ENCODE peak calls at places on chromosome 2, in five cellular contexts. E is pancreas, M is choroid plexus epithelial cell, Z is AG09309, G is fibroblast of lung. H is an unnamed sample.

GRCh38 chr2:190649798-190650390 is 1.0 kb downstream of the NAB1 start:
- DNase-seq in Z (no peak), G (peak), M (no peak), E (no peak), H (no peak)

GRCh38 chr2:203737360-203737759 is 30.9 kb downstream of the CD28 start:
- DNase-seq in Z (no peak), G (peak), M (no peak), E (no peak), H (no peak)

GRCh38 chr2:111661286-111661940 is 222.6 kb downstream of the ANAPC1 start:
- DNase-seq in M (no peak), E (no peak), G (no peak), Z (no peak), H (no peak)

GRCh38 chr2:9237831-9238230 is 31.2 kb downstream of the ASAP2 start:
- DNase-seq in E (no peak), Z (no peak), G (no peak), M (no peak), H (no peak)

GRCh38 chr2:200670313-200670712 is 84.5 kb downstream of the AOX1 start:
- DNase-seq in E (no peak), Z (no peak), M (no peak), G (no peak), H (no peak)

GRCh38 chr2:167940745-167941507 is 306.5 kb downstream of the STK39 start:
- DNase-seq in E (no peak), Z (no peak), M (no peak), G (no peak), H (no peak)

GRCh38 chr2:238848941-238849853 is 1.3 kb downstream of the TWIST2 start:
- DNase-seq in Z (no peak), G (peak), E (no peak), M (peak), H (no peak)

GRCh38 chr2:127726158-127726880 is 25.0 kb downstream of the SFT2D3 start:
- DNase-seq in Z (no peak), M (no peak), E (no peak), G (no peak), H (no peak)

GRCh38 chr2:10188211-10188610 is 65.7 kb downstream of the RRM2 start:
- DNase-seq in Z (no peak), E (no peak), M (peak), G (peak), H (no peak)

GRCh38 chr2:176518823-176519222 is 249.6 kb downstream of the MTX2 start:
- DNase-seq in M (no peak), G (no peak), E (no peak), Z (no peak), H (no peak)

GRCh38 chr2:216526939-216527338 is 28.3 kb downstream of the RPL37A start:
- DNase-seq in M (no peak), Z (no peak), E (no peak), G (no peak), H (no peak)

GRCh38 chr2:68645523-68645922 is 2.1 kb downstream of the PROKR1 start:
- DNase-seq in Z (no peak), G (peak), E (no peak), M (no peak), H (no peak)

GRCh38 chr2:140136366-140136765 is 1356.2 kb upstream of the NXPH2 start:
- DNase-seq in G (no peak), E (no peak), Z (no peak), M (no peak), H (no peak)

GRCh38 chr2:241466230-241466629 is 42.2 kb downstream of the STK25 start:
- DNase-seq in M (no peak), G (no peak), E (no peak), Z (no peak), H (no peak)

GRCh38 chr2:109162999-109163398 is 34.0 kb downstream of the SH3RF3 start:
- DNase-seq in Z (no peak), G (peak), M (peak), E (no peak), H (no peak)

GRCh38 chr2:25315316-25315680 is 26.4 kb downstream of the DNMT3A start:
- DNase-seq in M (no peak), E (peak), Z (no peak), G (no peak), H (no peak)

GRCh38 chr2:207716061-207716460 is 4.6 kb downstream of the CCNYL1 start:
- DNase-seq in Z (no peak), G (no peak), E (no peak), M (no peak), H (no peak)

GRCh38 chr2:10471956-10472355 is 23.8 kb upstream of the ODC1 start:
- DNase-seq in G (no peak), M (no peak), Z (no peak), E (no peak), H (no peak)

GRCh38 chr2:27182346-27182745 is 29.5 kb upstream of the ATRAID start:
- DNase-seq in G (peak), Z (no peak), E (no peak), M (peak), H (peak)

GRCh38 chr2:232979871-232980461 is 33.1 kb downstream of the NGEF start:
- DNase-seq in E (no peak), Z (peak), G (peak), M (peak), H (no peak)

GRCh38 chr2:72694715-72695496 is 130.9 kb downstream of the EXOC6B start:
- DNase-seq in M (peak), Z (peak), E (no peak), G (peak), H (peak)

GRCh38 chr2:211408485-211408884 is 852.1 kb downstream of the CPS1 start:
- DNase-seq in M (peak), Z (no peak), E (no peak), G (peak), H (no peak)

GRCh38 chr2:218028562-218029348 is 26.0 kb upstream of the TNS1 start:
- DNase-seq in M (no peak), Z (no peak), G (no peak), E (peak), H (no peak)

GRCh38 chr2:59233910-59234309 is 992.8 kb upstream of the FANCL start:
- DNase-seq in Z (no peak), M (no peak), E (no peak), G (no peak), H (no peak)

GRCh38 chr2:174158003-174158402 is 90.3 kb downstream of the OLA1 start:
- DNase-seq in E (no peak), Z (no peak), M (peak), G (no peak), H (no peak)

GRCh38 chr2:193562031-193562430 is 1367.3 kb upstream of the TMEFF2 start:
- DNase-seq in E (no peak), Z (no peak), M (no peak), G (no peak), H (no peak)

GRCh38 chr2:152336854-152337510 is 2.0 kb downstream of the FMNL2 start:
- DNase-seq in Z (no peak), G (peak), E (no peak), M (peak), H (peak)

GRCh38 chr2:28952806-28953190 is 28.3 kb upstream of the TOGARAM2 start:
- DNase-seq in G (no peak), M (peak), Z (no peak), E (no peak), H (no peak)

GRCh38 chr2:180240774-180241173 is 233.7 kb upstream of the CWC22 start:
- DNase-seq in M (peak), E (no peak), Z (no peak), G (peak), H (no peak)
- TF ChIP-seq CTCF in M (peak), E (no peak), Z (peak), G (peak), H (peak)

GRCh38 chr2:237449193-237449797 is 35.3 kb upstream of the COL6A3 start:
- DNase-seq in M (no peak), E (no peak), Z (no peak), G (peak), H (no peak)
- H3K4me3 ChIP-seq in M (no peak), E (no peak), Z (no peak), G (no peak), H (no peak)

GRCh38 chr2:45494978-45495293 is 116.1 kb downstream of the SRBD1 start:
- DNase-seq in E (no peak), Z (no peak), M (no peak), G (no peak), H (no peak)
- TF ChIP-seq CTCF in E (peak), Z (no peak), M (no peak), G (no peak), H (no peak)

DNA sequence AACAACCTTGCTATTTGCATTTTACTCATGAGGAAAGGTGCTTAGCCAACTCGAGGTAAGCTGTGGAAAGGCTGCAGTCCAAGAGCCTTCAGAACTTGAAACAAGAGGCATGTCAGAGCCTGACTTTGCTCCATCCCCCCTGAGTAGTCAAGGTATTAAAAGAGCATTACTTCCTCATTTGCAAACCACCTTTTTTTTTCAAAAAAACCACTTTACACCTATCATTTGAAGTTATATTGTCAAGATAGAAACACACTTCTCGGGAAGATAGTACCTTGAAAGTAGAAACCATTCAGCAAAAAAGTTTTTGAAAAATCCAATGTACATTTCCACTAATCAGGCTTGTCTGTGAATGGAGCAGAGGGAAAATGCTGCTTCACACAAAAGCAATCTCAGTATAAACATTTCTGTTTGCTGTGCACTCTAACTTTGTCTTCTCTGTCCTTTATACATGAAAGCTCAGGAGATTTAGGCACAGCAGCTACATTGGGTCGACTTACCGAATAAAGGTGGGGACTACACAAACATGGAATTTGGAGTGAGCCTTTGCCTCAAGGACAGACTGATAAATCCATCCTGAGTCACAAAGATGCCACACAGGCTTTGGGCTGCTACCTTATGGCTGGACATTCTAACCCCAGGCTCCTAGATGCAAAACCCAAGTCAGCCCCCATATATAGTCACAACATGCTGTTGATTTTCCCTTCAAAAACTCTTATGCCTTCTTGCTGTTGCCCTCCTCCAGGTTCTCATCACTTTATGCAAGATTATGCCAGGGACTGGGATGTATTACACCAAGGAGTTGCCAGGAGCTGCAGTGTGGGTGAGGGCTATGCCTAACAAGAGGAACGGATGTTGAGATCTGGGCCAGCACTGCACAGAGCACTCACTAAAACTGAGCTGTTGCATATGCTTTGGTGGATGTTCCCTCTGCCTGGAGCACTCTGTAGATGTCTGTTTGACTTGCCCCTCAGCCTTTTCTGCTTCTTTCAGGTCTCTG is 41.4 kb upstream of the EML4 start:
- DNase-seq in E (no peak), M (no peak), G (no peak), Z (no peak), H (no peak)
- H3K4me3 ChIP-seq in E (no peak), M (no peak), G (no peak), Z (no peak), H (no peak)

DNA sequence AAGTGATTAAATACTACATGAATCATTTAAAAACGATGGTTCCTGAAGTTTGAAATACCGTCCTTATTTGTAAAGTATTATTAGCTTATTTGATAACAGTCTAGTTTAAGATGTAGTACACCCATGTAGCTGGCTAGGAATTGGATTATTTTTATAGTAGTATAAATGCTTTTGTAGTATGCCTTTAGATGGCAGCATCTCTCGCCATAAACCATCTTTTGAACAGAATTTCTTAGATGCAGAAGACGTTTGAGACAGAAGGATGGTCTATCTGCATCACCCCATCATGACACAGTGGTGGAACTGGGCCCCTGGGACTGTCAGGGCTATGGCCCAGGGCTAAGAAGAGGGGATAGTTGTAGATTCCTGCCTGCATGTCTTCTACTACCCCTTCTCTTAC is 152.7 kb downstream of the WDSUB1 start:
- DNase-seq in G (no peak), Z (no peak), E (no peak), M (peak), H (no peak)
- TF ChIP-seq CTCF in G (no peak), Z (peak), E (no peak), M (peak), H (no peak)

DNA sequence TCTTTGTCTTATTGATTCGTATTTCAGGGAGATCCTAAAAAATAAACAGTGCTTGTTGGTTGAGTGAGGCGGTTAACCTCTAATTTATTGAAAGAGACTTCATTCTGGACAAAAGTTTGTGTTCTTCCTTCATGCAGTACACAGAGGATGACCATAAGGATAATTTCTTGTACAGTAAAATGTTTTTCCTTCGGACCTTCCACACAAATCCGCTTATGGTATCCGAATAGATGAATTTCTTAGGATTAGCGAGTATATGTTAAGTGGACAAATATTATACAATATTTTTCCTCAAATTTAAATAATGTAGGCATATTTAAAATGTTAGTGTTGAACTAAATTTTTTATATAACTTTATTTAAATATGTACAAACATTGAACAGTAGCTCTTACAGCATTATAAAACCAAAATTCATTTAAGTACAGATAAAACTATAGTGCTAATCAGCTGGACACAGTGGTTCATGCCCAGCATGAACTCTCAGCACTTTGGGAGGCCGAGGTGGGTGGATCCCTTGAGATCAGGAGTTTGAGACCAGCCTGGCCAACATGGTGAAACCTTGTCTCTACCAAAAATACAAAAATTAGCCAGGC is 84.4 kb downstream of the LPIN1 start:
- DNase-seq in E (no peak), G (no peak), M (no peak), Z (no peak), H (no peak)
- H3K4me3 ChIP-seq in E (no peak), G (peak), M (peak), Z (peak), H (peak)

H was measured in AG04449.